ENCODE peak calls at places on chromosomes 6 and 20, in six cellular contexts. One of them, this sample, is unnamed.

GRCh38 chr20:5044075-5044620 is 42.8 kb upstream of the SLC23A2 start:
- DNase-seq in CD8-positive, alpha-beta memory T cell: no peak
- DNase-seq in pancreas: no peak
- DNase-seq in lung: no peak
- DNase-seq in SK-N-SH: no peak
- DNase-seq in astrocyte of the cerebellum: no peak
- DNase-seq in this sample: no peak

GRCh38 chr6:116446399-116446798 is 14.8 kb upstream of the CALHM6 start:
- DNase-seq in pancreas: no peak
- DNase-seq in CD8-positive, alpha-beta memory T cell: no peak
- DNase-seq in lung: no peak
- DNase-seq in astrocyte of the cerebellum: no peak
- DNase-seq in SK-N-SH: no peak
- DNase-seq in this sample: no peak

GRCh38 chr20:52410746-52411317 is 219.3 kb upstream of the ZFP64 start:
- DNase-seq in lung: no peak
- DNase-seq in pancreas: no peak
- DNase-seq in SK-N-SH: no peak
- DNase-seq in astrocyte of the cerebellum: no peak
- DNase-seq in CD8-positive, alpha-beta memory T cell: no peak
- DNase-seq in this sample: no peak

GRCh38 chr6:28105286-28105685 is 19.1 kb upstream of the ZSCAN16 start:
- DNase-seq in lung: no peak
- DNase-seq in SK-N-SH: peak; percentile 25
- DNase-seq in CD8-positive, alpha-beta memory T cell: no peak
- DNase-seq in astrocyte of the cerebellum: no peak
- DNase-seq in pancreas: no peak
- DNase-seq in this sample: no peak

GRCh38 chr6:1842334-1842733 is 232.6 kb downstream of the FOXC1 start:
- DNase-seq in astrocyte of the cerebellum: no peak
- DNase-seq in SK-N-SH: no peak
- DNase-seq in lung: no peak
- DNase-seq in pancreas: no peak
- DNase-seq in CD8-positive, alpha-beta memory T cell: no peak
- DNase-seq in this sample: no peak

GRCh38 chr6:56683882-56684281 is 41.2 kb upstream of the DST start:
- DNase-seq in pancreas: no peak
- DNase-seq in SK-N-SH: no peak
- DNase-seq in astrocyte of the cerebellum: no peak
- DNase-seq in lung: no peak
- DNase-seq in CD8-positive, alpha-beta memory T cell: no peak
- DNase-seq in this sample: no peak

GRCh38 chr6:39770476-39770875 is 21.7 kb upstream of the DAAM2 start:
- DNase-seq in pancreas: no peak
- DNase-seq in lung: no peak
- DNase-seq in CD8-positive, alpha-beta memory T cell: no peak
- DNase-seq in SK-N-SH: no peak
- DNase-seq in astrocyte of the cerebellum: no peak
- DNase-seq in this sample: no peak

GRCh38 chr20:57092112-57092899 is 174.1 kb downstream of the BMP7 start:
- DNase-seq in SK-N-SH: peak; percentile 88
- DNase-seq in CD8-positive, alpha-beta memory T cell: no peak
- DNase-seq in lung: peak; percentile 53
- DNase-seq in astrocyte of the cerebellum: no peak
- DNase-seq in pancreas: peak; percentile 55
- DNase-seq in this sample: peak; percentile 69

GRCh38 chr6:99013145-99013544 is 65.4 kb upstream of the FBXL4 start:
- DNase-seq in lung: no peak
- DNase-seq in CD8-positive, alpha-beta memory T cell: no peak
- DNase-seq in astrocyte of the cerebellum: peak; percentile 92
- DNase-seq in pancreas: no peak
- DNase-seq in SK-N-SH: no peak
- DNase-seq in this sample: no peak

GRCh38 chr6:49300911-49301310 is 162.1 kb downstream of the MMUT start:
- DNase-seq in CD8-positive, alpha-beta memory T cell: no peak
- DNase-seq in lung: no peak
- DNase-seq in pancreas: no peak
- DNase-seq in SK-N-SH: no peak
- DNase-seq in astrocyte of the cerebellum: no peak
- DNase-seq in this sample: no peak

GRCh38 chr6:105211831-105212230 is 32.0 kb upstream of the POPDC3 start:
- DNase-seq in CD8-positive, alpha-beta memory T cell: no peak
- DNase-seq in SK-N-SH: no peak
- DNase-seq in pancreas: no peak
- DNase-seq in astrocyte of the cerebellum: no peak
- DNase-seq in lung: no peak
- DNase-seq in this sample: no peak

GRCh38 chr6:90355965-90356364 is 59.3 kb upstream of the BACH2 start:
- DNase-seq in pancreas: no peak
- DNase-seq in CD8-positive, alpha-beta memory T cell: no peak
- DNase-seq in SK-N-SH: no peak
- DNase-seq in lung: no peak
- DNase-seq in astrocyte of the cerebellum: no peak
- DNase-seq in this sample: no peak

GRCh38 chr6:111737065-111737521 is 131.4 kb upstream of the TRAF3IP2 start:
- DNase-seq in pancreas: no peak
- DNase-seq in astrocyte of the cerebellum: no peak
- DNase-seq in CD8-positive, alpha-beta memory T cell: no peak
- DNase-seq in lung: no peak
- DNase-seq in SK-N-SH: no peak
- DNase-seq in this sample: no peak

GRCh38 chr6:14796974-14797762 is 448.7 kb upstream of the JARID2 start:
- DNase-seq in lung: no peak
- DNase-seq in pancreas: no peak
- DNase-seq in astrocyte of the cerebellum: no peak
- DNase-seq in CD8-positive, alpha-beta memory T cell: no peak
- DNase-seq in SK-N-SH: no peak
- DNase-seq in this sample: no peak

GRCh38 chr6:128028183-128028582 is 127.3 kb upstream of the THEMIS start:
- DNase-seq in astrocyte of the cerebellum: no peak
- DNase-seq in SK-N-SH: no peak
- DNase-seq in lung: no peak
- DNase-seq in pancreas: no peak
- DNase-seq in CD8-positive, alpha-beta memory T cell: no peak
- DNase-seq in this sample: no peak

DNA sequence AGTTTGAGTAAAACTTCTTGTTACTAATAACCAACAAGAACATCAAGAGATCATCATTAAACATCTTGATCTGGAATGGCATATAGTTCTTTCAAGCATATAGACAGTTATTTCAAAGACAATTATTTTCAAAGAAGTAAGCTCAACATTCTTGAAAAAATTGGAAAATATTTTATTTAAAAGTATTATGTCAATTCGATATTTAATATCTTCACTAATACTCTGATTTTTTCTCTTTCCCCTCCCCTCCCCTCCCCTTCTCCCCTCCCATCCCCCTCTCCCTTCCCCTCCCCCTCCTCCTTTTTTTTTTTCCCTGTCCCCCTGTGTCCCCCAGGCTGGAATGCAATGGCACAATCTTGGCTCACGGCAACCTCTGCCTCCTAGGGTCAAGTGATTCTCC is 82.8 kb downstream of the SASH1 start:
- DNase-seq in pancreas: no peak
- DNase-seq in SK-N-SH: no peak
- DNase-seq in lung: no peak
- DNase-seq in astrocyte of the cerebellum: no peak
- DNase-seq in CD8-positive, alpha-beta memory T cell: no peak
- DNase-seq in this sample: no peak
- H3K4me3 ChIP-seq in pancreas: no peak overlapping the region
- H3K4me3 ChIP-seq in SK-N-SH: no peak overlapping the region
- H3K4me3 ChIP-seq in lung: no peak overlapping the region
- H3K4me3 ChIP-seq in astrocyte of the cerebellum: no peak overlapping the region
- H3K4me3 ChIP-seq in CD8-positive, alpha-beta memory T cell: no peak overlapping the region
- H3K4me3 ChIP-seq in this sample: no peak overlapping the region

GRCh38 chr6:158536891-158537798 is 22.7 kb upstream of the TMEM181 start:
- DNase-seq in SK-N-SH: peak; percentile 93
- DNase-seq in astrocyte of the cerebellum: no peak
- DNase-seq in CD8-positive, alpha-beta memory T cell: peak; percentile 10
- DNase-seq in pancreas: peak; percentile 57
- DNase-seq in lung: peak; percentile 41
- DNase-seq in this sample: no peak
- H3K4me3 ChIP-seq in SK-N-SH: peak overlapping the region; percentile 64
- H3K4me3 ChIP-seq in astrocyte of the cerebellum: peak overlapping the region; percentile 49
- H3K4me3 ChIP-seq in CD8-positive, alpha-beta memory T cell: no peak overlapping the region
- H3K4me3 ChIP-seq in pancreas: peak overlapping the region; percentile 53
- H3K4me3 ChIP-seq in lung: peak overlapping the region; percentile 62
- H3K4me3 ChIP-seq in this sample: peak overlapping the region; percentile 63

GRCh38 chr6:16413399-16413798 is 175.0 kb downstream of the GMPR start:
- DNase-seq in pancreas: no peak
- DNase-seq in CD8-positive, alpha-beta memory T cell: no peak
- DNase-seq in astrocyte of the cerebellum: no peak
- DNase-seq in lung: no peak
- DNase-seq in SK-N-SH: no peak
- DNase-seq in this sample: no peak
- H3K4me3 ChIP-seq in pancreas: no peak overlapping the region
- H3K4me3 ChIP-seq in CD8-positive, alpha-beta memory T cell: no peak overlapping the region
- H3K4me3 ChIP-seq in astrocyte of the cerebellum: no peak overlapping the region
- H3K4me3 ChIP-seq in lung: no peak overlapping the region
- H3K4me3 ChIP-seq in SK-N-SH: no peak overlapping the region
- H3K4me3 ChIP-seq in this sample: no peak overlapping the region

DNA sequence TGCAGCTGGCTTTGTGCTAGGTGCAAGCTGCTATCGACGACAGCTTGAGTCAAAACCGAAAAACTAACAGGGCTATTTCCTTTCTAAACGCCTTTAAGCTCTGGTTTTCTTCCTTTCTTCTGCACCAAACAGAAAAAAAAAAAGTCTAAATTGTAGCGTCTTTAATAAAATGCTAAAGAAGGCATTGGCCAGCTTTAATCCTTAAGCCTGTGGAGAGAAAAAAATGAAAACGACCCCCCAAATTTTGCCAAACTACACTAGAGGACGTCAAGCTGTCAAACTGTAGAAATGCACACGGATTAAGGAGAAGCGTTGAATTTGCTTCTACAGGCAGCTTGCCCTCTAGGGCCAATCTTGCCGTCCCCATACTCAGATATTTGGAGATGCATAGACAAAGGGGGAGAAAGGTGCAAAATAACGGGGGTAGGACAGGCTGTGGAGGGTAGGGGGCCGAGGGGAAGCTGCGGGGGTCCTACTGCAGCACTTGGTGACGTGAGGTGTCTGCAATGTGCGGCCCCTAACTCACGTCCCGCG is 1.5 kb upstream of the NRN1 start:
- DNase-seq in lung: no peak
- DNase-seq in pancreas: no peak
- DNase-seq in SK-N-SH: no peak
- DNase-seq in astrocyte of the cerebellum: no peak
- DNase-seq in CD8-positive, alpha-beta memory T cell: no peak
- DNase-seq in this sample: no peak
- H3K4me3 ChIP-seq in lung: peak overlapping the region; percentile 28
- H3K4me3 ChIP-seq in pancreas: peak overlapping the region; percentile 43
- H3K4me3 ChIP-seq in SK-N-SH: peak overlapping the region; percentile 56
- H3K4me3 ChIP-seq in astrocyte of the cerebellum: peak overlapping the region; percentile 38
- H3K4me3 ChIP-seq in CD8-positive, alpha-beta memory T cell: peak overlapping the region; percentile 50
- H3K4me3 ChIP-seq in this sample: peak overlapping the region; percentile 65

GRCh38 chr6:32843321-32843978 is 397 bp downstream of the PSMB8 start:
- DNase-seq in pancreas: no peak
- DNase-seq in CD8-positive, alpha-beta memory T cell: no peak
- DNase-seq in SK-N-SH: no peak
- DNase-seq in lung: no peak
- DNase-seq in astrocyte of the cerebellum: no peak
- DNase-seq in this sample: peak; percentile 70
- H3K4me3 ChIP-seq in pancreas: peak overlapping the region; percentile 73
- H3K4me3 ChIP-seq in CD8-positive, alpha-beta memory T cell: peak overlapping the region; percentile 99
- H3K4me3 ChIP-seq in SK-N-SH: peak overlapping the region; percentile 71
- H3K4me3 ChIP-seq in lung: peak overlapping the region; percentile 75
- H3K4me3 ChIP-seq in astrocyte of the cerebellum: peak overlapping the region; percentile 81
- H3K4me3 ChIP-seq in this sample: peak overlapping the region; percentile 69

DNA sequence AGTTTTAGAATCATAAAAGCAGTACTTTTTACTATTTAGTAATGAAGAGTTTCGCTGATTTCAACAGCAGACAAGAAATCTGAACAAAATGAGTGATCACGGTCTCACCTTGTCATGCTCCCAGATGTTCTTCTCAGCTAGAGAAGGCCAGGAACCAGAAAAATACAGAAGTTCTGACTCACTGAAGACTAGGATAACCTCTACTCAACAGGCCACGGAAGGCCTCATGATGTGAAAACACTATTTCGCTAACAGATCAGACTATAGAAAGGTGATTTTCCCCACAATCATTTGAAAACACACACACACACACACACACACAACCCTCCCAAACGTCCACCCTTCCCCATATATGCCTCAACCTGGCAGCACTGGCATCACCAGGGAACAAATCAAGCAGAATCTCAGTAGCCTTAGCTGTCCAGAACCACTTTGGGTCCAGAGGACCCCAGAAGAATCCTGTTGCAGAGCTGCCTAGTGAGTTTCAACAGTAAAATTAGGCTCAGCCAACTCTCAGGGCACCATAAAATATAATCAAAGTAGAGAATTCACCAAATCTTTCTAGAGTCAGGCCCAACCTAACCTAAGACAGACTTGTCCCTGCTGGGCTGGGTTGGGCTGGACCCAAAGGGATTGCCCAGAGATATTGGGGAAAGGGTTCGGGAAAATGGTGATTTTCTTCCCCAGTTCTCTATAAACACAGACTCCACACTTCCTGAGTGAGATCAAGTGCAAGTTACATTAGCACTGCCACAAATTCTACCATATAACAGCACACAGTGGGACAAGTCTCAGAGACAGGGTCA is 7.9 kb downstream of the EXOC2 start:
- DNase-seq in astrocyte of the cerebellum: no peak
- DNase-seq in CD8-positive, alpha-beta memory T cell: no peak
- DNase-seq in lung: no peak
- DNase-seq in SK-N-SH: no peak
- DNase-seq in pancreas: no peak
- DNase-seq in this sample: no peak
- H3K4me3 ChIP-seq in astrocyte of the cerebellum: no peak overlapping the region
- H3K4me3 ChIP-seq in CD8-positive, alpha-beta memory T cell: no peak overlapping the region
- H3K4me3 ChIP-seq in lung: no peak overlapping the region
- H3K4me3 ChIP-seq in SK-N-SH: no peak overlapping the region
- H3K4me3 ChIP-seq in pancreas: no peak overlapping the region
- H3K4me3 ChIP-seq in this sample: no peak overlapping the region

GRCh38 chr6:26497610-26498009 is 2.5 kb upstream of the BTN1A1 start:
- DNase-seq in SK-N-SH: no peak
- DNase-seq in CD8-positive, alpha-beta memory T cell: no peak
- DNase-seq in pancreas: no peak
- DNase-seq in astrocyte of the cerebellum: no peak
- DNase-seq in lung: no peak
- DNase-seq in this sample: no peak

GRCh38 chr6:26500102-26500501 is at the start of gene BTN1A1:
- DNase-seq in CD8-positive, alpha-beta memory T cell: no peak
- DNase-seq in SK-N-SH: no peak
- DNase-seq in pancreas: no peak
- DNase-seq in lung: no peak
- DNase-seq in astrocyte of the cerebellum: no peak
- DNase-seq in this sample: no peak

GRCh38 chr6:26507658-26508057 is 7.6 kb downstream of the BTN1A1 start:
- DNase-seq in lung: no peak
- DNase-seq in CD8-positive, alpha-beta memory T cell: no peak
- DNase-seq in pancreas: no peak
- DNase-seq in SK-N-SH: no peak
- DNase-seq in astrocyte of the cerebellum: no peak
- DNase-seq in this sample: no peak

GRCh38 chr6:26501482-26501986 is 1.4 kb downstream of the BTN1A1 start:
- DNase-seq in pancreas: peak; percentile 14
- DNase-seq in SK-N-SH: peak; percentile 69
- DNase-seq in astrocyte of the cerebellum: no peak
- DNase-seq in lung: peak; percentile 31
- DNase-seq in CD8-positive, alpha-beta memory T cell: peak; percentile 10
- DNase-seq in this sample: peak; percentile 23

GRCh38 chr6:26502169-26502568 is 2.1 kb downstream of the BTN1A1 start:
- DNase-seq in CD8-positive, alpha-beta memory T cell: no peak
- DNase-seq in lung: no peak
- DNase-seq in pancreas: no peak
- DNase-seq in SK-N-SH: no peak
- DNase-seq in astrocyte of the cerebellum: no peak
- DNase-seq in this sample: no peak
- H3K4me3 ChIP-seq in CD8-positive, alpha-beta memory T cell: peak overlapping the region; percentile 48
- H3K4me3 ChIP-seq in lung: no peak overlapping the region
- H3K4me3 ChIP-seq in pancreas: no peak overlapping the region
- H3K4me3 ChIP-seq in SK-N-SH: no peak overlapping the region
- H3K4me3 ChIP-seq in astrocyte of the cerebellum: no peak overlapping the region
- H3K4me3 ChIP-seq in this sample: peak overlapping the region; percentile 56

GRCh38 chr6:20404641-20405032 is 3.0 kb downstream of the E2F3 start:
- DNase-seq in SK-N-SH: peak; percentile 69
- DNase-seq in lung: no peak
- DNase-seq in CD8-positive, alpha-beta memory T cell: peak; percentile 54
- DNase-seq in pancreas: peak; percentile 17
- DNase-seq in astrocyte of the cerebellum: peak; percentile 48
- DNase-seq in this sample: no peak
- H3K4me3 ChIP-seq in SK-N-SH: peak overlapping the region; percentile 83
- H3K4me3 ChIP-seq in lung: no peak overlapping the region
- H3K4me3 ChIP-seq in CD8-positive, alpha-beta memory T cell: peak overlapping the region; percentile 77
- H3K4me3 ChIP-seq in pancreas: no peak overlapping the region
- H3K4me3 ChIP-seq in astrocyte of the cerebellum: peak overlapping the region; percentile 74
- H3K4me3 ChIP-seq in this sample: peak overlapping the region; percentile 84

This sample was measured in psoas muscle.